ENCODE peak calls at places on chromosomes 4 and X, in four cellular contexts. Z, T, U and M are unnamed samples. For H3K4me1, the result is how much of the 10 kb centered on the place peaks cover.

GRCh38 chrX:30876367-30876766 is 12.7 kb downstream of the TAB3 start:
- DNase-seq in Z (no peak), T (no peak), U (no peak), M (no peak)

GRCh38 chrX:349196-349595 is 30.6 kb upstream of the GTPBP6 start:
- DNase-seq in Z (no peak), T (no peak), U (no peak), M (no peak)

GRCh38 chr4:73021634-73022033 is 47.9 kb downstream of the COX18 start:
- DNase-seq in Z (peak), T (no peak), U (no peak), M (peak)

GRCh38 chr4:172962564-172963353 is 205.9 kb upstream of the GALNT7 start:
- DNase-seq in Z (no peak), T (no peak), U (no peak), M (peak)

GRCh38 chrX:130247996-130248395 is 20.7 kb downstream of the ZNF280C start:
- DNase-seq in Z (no peak), T (no peak), U (no peak), M (no peak)

GRCh38 chrX:30992381-30992904 is 79.4 kb downstream of the FTHL17 start:
- DNase-seq in Z (no peak), T (no peak), U (no peak), M (no peak)

GRCh38 chr4:39823193-39823592 is 125.3 kb downstream of the UBE2K start:
- DNase-seq in Z (peak), T (no peak), U (no peak), M (peak)

GRCh38 chr4:155696226-155696625 is 29.6 kb downstream of the GUCY1A1 start:
- DNase-seq in Z (no peak), T (no peak), U (no peak), M (no peak)

GRCh38 chrX:7054219-7055206 is 93.0 kb upstream of the STS start:
- DNase-seq in Z (no peak), T (no peak), U (no peak), M (no peak)

GRCh38 chr4:84957509-84958420 is 8.7 kb downstream of the WDFY3 start:
- DNase-seq in Z (peak), T (no peak), U (no peak), M (no peak)

GRCh38 chr4:39353478-39354177 is 12.5 kb downstream of the RFC1 start:
- DNase-seq in Z (no peak), T (no peak), U (no peak), M (peak)

GRCh38 chr4:159434496-159435241 is 331.8 kb downstream of the RAPGEF2 start:
- DNase-seq in Z (peak), T (no peak), U (no peak), M (peak)

GRCh38 chrX:136047969-136048368 is 62.7 kb downstream of the SLC9A6 start:
- DNase-seq in Z (no peak), T (no peak), U (no peak), M (peak)

GRCh38 chr4:153728660-153729059 is 31.2 kb downstream of the RNF175 start:
- DNase-seq in Z (no peak), T (no peak), U (no peak), M (no peak)

GRCh38 chrX:74535211-74535621 is 79.2 kb downstream of the RLIM start:
- DNase-seq in Z (peak), T (peak), U (no peak), M (peak)

GRCh38 chr4:121226362-121226761 is 62.2 kb upstream of the TNIP3 start:
- DNase-seq in Z (peak), T (no peak), U (no peak), M (no peak)

GRCh38 chr4:118968006-118968405 is 79.4 kb downstream of the SYNPO2 start:
- DNase-seq in Z (peak), T (peak), U (no peak), M (peak)

GRCh38 chr4:31408136-31408535 is 688.0 kb downstream of the PCDH7 start:
- DNase-seq in Z (no peak), T (no peak), U (no peak), M (no peak)

GRCh38 chr4:130422255-130422654 is 1326.3 kb downstream of the C4orf33 start:
- DNase-seq in Z (no peak), T (no peak), U (no peak), M (no peak)

GRCh38 chr4:54016504-54016903 is 47.9 kb downstream of the CHIC2 start:
- DNase-seq in Z (no peak), T (no peak), U (no peak), M (no peak)

GRCh38 chr4:100208459-100208858 is 18.2 kb upstream of the DDIT4L start:
- DNase-seq in Z (no peak), T (no peak), U (no peak), M (no peak)

GRCh38 chrX:373641-374471 is 12.9 kb downstream of the PPP2R3B start:
- DNase-seq in Z (peak), T (peak), U (peak), M (peak)

GRCh38 chrX:148572332-148572731 is 71.9 kb downstream of the AFF2 start:
- DNase-seq in Z (no peak), T (no peak), U (no peak), M (no peak)

GRCh38 chrX:112738347-112739033 is 58.8 kb upstream of the LHFPL1 start:
- DNase-seq in Z (no peak), T (no peak), U (no peak), M (peak)

GRCh38 chr4:97404876-97405523 is 738.3 kb downstream of the STPG2 start:
- DNase-seq in Z (no peak), T (no peak), U (no peak), M (no peak)

GRCh38 chr4:4418676-4419370 is 31.9 kb downstream of the NSG1 start:
- DNase-seq in Z (no peak), T (peak), U (peak), M (no peak)

GRCh38 chr4:47790105-47790504 is 47.8 kb downstream of the CORIN start:
- DNase-seq in Z (no peak), T (no peak), U (no peak), M (no peak)

GRCh38 chrX:21745756-21746155 is 12.2 kb downstream of the SMPX start:
- DNase-seq in Z (peak), T (no peak), U (no peak), M (peak)

DNA sequence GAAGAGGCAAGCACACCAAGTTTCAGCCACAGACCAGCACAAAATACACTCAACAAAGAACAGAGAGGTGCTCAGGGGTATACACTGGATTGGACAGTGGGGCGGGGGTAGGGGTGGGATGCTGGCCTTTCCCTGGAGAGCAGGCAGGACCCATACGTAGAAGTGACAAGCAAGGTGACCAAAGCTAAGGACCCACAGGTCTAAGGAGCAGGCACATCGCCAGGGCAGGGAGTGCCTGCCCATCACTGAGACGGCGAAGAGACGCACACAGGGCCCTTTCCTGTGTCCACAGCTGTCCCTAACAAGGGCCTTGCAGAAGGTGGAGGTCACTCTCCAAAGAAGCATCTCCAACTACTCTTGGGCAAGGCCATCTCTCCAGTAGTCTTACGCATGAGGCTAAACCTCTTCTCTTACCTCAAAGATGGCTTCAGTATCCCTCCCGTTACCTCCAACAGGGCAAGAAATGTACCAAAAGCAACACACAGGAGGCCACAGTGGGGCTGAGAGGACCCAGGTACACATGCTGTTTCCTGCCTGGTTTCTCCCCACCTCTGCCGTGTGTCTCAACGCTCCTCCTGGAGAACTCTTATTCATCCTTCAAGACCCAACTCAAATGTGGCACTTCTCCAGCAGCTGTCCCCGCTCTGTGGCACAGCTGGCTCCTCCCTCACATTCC is 6.5 kb downstream of the WDR1 start:
- DNase-seq in Z (no peak), T (no peak), U (no peak), M (no peak)
- H3K4me1 ChIP-seq in Z (under half), T (under half), U (under half), M (half or more)

GRCh38 chr4:95020521-95020920 is 262.8 kb downstream of the BMPR1B start:
- DNase-seq in Z (no peak), T (no peak), U (no peak), M (no peak)
- H3K56ac ChIP-seq in Z (no peak), T (no peak), U (no peak), M (no peak)

DNA sequence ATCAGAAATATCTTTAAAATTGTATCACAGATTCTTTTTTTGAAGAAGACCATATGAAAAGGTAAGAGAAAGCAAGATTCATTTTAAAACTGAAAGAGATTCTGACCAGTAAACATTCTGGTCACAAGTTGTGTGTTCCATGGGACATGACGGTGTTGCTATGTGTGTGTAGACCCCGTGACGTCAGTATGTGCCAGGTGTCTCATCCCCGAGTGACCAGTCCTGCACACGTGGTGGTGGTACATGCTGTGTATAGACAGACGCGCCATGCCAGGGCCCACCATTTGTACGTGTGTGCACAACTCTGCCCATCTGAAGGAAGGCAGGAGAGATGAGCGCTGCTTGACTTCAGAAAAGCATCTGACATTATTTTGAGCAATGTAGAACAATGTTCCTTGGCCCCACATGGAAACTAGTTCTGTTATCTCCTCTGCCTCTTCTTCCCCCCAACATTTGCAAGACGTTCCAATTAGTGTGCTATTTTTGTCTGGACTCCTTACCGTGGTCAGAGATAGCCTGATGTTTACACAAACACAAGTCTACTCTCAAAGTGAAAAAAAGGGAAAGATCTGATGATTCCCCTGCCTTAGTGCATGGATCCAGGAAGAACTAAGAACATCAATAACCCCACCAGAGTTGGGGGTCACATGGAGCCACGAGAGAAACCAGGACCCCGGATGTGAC is 51.2 kb downstream of the IRF2 start:
- DNase-seq in Z (no peak), T (no peak), U (no peak), M (no peak)
- H3K4me1 ChIP-seq in Z (under half), T (under half), U (under half), M (under half)

GRCh38 chrX:6053126-6053625 is 175.5 kb downstream of the NLGN4X start:
- DNase-seq in Z (no peak), T (no peak), U (no peak), M (no peak)

GRCh38 chrX:6052111-6052745 is 176.4 kb downstream of the NLGN4X start:
- DNase-seq in Z (no peak), T (no peak), U (no peak), M (no peak)

DNA sequence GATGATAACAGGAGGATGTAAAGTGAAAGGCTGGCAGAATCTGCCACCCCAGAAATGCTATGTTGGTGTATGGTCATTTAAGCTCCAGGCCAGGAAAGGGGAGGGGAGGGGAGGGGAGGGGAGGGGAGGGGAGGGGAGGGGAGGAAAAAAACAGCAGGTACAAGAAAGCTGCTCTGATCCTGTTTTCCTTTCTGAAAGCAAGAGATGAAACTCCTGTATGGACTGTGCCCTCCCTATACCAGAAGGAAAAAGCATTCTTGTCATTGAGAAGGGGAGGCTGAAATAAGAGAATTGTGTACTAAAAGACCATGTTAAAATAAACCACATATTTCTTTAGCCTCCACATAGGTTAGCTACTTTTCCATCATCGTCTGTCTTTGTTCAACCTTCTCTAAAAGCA is 179.5 kb downstream of the NLGN4X start:
- DNase-seq in Z (no peak), T (no peak), U (no peak), M (no peak)
- H3K56ac ChIP-seq in Z (no peak), T (no peak), U (no peak), M (no peak)